ENCODE peak calls at places on chromosomes 4 and X, in seven cellular contexts. One of them, this sample, is unnamed.
A peak's percentile ranks its signal among the peaks of the same experiment; 100 is the strongest.

GRCh38 chr4:100836929-100837328 is 319.1 kb upstream of the EMCN start:
- DNase-seq in H1: no peak
- DNase-seq in SK-N-SH: no peak
- DNase-seq in K562: no peak
- DNase-seq in GM12891: no peak
- DNase-seq in GM12878: no peak
- DNase-seq in HepG2: no peak
- DNase-seq in this sample: no peak

GRCh38 chr4:151356510-151356909 is 31.1 kb upstream of the SH3D19 start:
- DNase-seq in H1: no peak
- DNase-seq in SK-N-SH: no peak
- DNase-seq in K562: no peak
- DNase-seq in GM12891: no peak
- DNase-seq in GM12878: no peak
- DNase-seq in HepG2: no peak
- DNase-seq in this sample: no peak

GRCh38 chr4:122874194-122874593 is 47.6 kb downstream of the FGF2 start:
- DNase-seq in H1: no peak
- DNase-seq in SK-N-SH: no peak
- DNase-seq in K562: no peak
- DNase-seq in GM12891: no peak
- DNase-seq in GM12878: no peak
- DNase-seq in HepG2: peak; percentile 5
- DNase-seq in this sample: no peak

GRCh38 chr4:85994576-85994975 is 365.3 kb downstream of the MAPK10 start:
- DNase-seq in H1: no peak
- DNase-seq in SK-N-SH: no peak
- DNase-seq in K562: no peak
- DNase-seq in GM12891: no peak
- DNase-seq in GM12878: no peak
- DNase-seq in HepG2: no peak
- DNase-seq in this sample: no peak

GRCh38 chrX:47158131-47158530 is 13.1 kb downstream of the RBM10 start:
- DNase-seq in H1: no peak
- DNase-seq in SK-N-SH: peak; percentile 32
- DNase-seq in K562: peak; percentile 15
- DNase-seq in GM12891: no peak
- DNase-seq in GM12878: no peak
- DNase-seq in HepG2: no peak
- DNase-seq in this sample: no peak

GRCh38 chrX:10199212-10199611 is 42.4 kb downstream of the CLCN4 start:
- DNase-seq in H1: no peak
- DNase-seq in SK-N-SH: no peak
- DNase-seq in K562: no peak
- DNase-seq in GM12891: no peak
- DNase-seq in GM12878: no peak
- DNase-seq in HepG2: no peak
- DNase-seq in this sample: no peak

GRCh38 chr4:6010789-6011188 is 7.4 kb downstream of the C4orf50 start:
- DNase-seq in H1: no peak
- DNase-seq in SK-N-SH: no peak
- DNase-seq in K562: no peak
- DNase-seq in GM12891: no peak
- DNase-seq in GM12878: no peak
- DNase-seq in HepG2: no peak
- DNase-seq in this sample: no peak

GRCh38 chr4:112704991-112705845 is 68.3 kb downstream of the LARP7 start:
- DNase-seq in H1: peak; percentile 19
- DNase-seq in SK-N-SH: peak; percentile 82
- DNase-seq in K562: no peak
- DNase-seq in GM12891: no peak
- DNase-seq in GM12878: no peak
- DNase-seq in HepG2: peak; percentile 8
- DNase-seq in this sample: no peak

GRCh38 chr4:159018062-159018629 is 84.7 kb upstream of the RAPGEF2 start:
- DNase-seq in H1: no peak
- DNase-seq in SK-N-SH: no peak
- DNase-seq in K562: peak; percentile 41
- DNase-seq in GM12891: peak; percentile 33
- DNase-seq in GM12878: peak; percentile 76
- DNase-seq in HepG2: no peak
- DNase-seq in this sample: peak; percentile 32

GRCh38 chr4:133493776-133494175 is 344.7 kb downstream of the PCDH10 start:
- DNase-seq in H1: no peak
- DNase-seq in SK-N-SH: no peak
- DNase-seq in K562: no peak
- DNase-seq in GM12891: no peak
- DNase-seq in GM12878: no peak
- DNase-seq in HepG2: no peak
- DNase-seq in this sample: no peak
- TF ChIP-seq TAF1 in H1: no peak
- TF ChIP-seq TAF1 in SK-N-SH: no peak
- TF ChIP-seq TAF1 in K562: no peak
- TF ChIP-seq TAF1 in GM12891: no peak
- TF ChIP-seq TAF1 in GM12878: no peak
- TF ChIP-seq TAF1 in HepG2: no peak
- TF ChIP-seq TAF1 in this sample: no peak

GRCh38 chr4:81049861-81050423 is 19.4 kb downstream of the BMP3 start:
- DNase-seq in H1: no peak
- DNase-seq in SK-N-SH: no peak
- DNase-seq in K562: no peak
- DNase-seq in GM12891: no peak
- DNase-seq in GM12878: no peak
- DNase-seq in HepG2: no peak
- DNase-seq in this sample: no peak
- TF ChIP-seq POLR2AphosphoS5 in H1: no peak
- TF ChIP-seq POLR2AphosphoS5 in SK-N-SH: no peak
- TF ChIP-seq POLR2AphosphoS5 in K562: no peak
- TF ChIP-seq POLR2AphosphoS5 in GM12891: no peak
- TF ChIP-seq POLR2AphosphoS5 in GM12878: no peak
- TF ChIP-seq POLR2AphosphoS5 in HepG2: no peak
- TF ChIP-seq POLR2AphosphoS5 in this sample: no peak

GRCh38 chr4:44772340-44772739 is 46.0 kb upstream of the GNPDA2 start:
- DNase-seq in H1: no peak
- DNase-seq in SK-N-SH: no peak
- DNase-seq in K562: no peak
- DNase-seq in GM12891: no peak
- DNase-seq in GM12878: no peak
- DNase-seq in HepG2: no peak
- DNase-seq in this sample: no peak
- TF ChIP-seq TAF1 in H1: no peak
- TF ChIP-seq TAF1 in SK-N-SH: no peak
- TF ChIP-seq TAF1 in K562: no peak
- TF ChIP-seq TAF1 in GM12891: no peak
- TF ChIP-seq TAF1 in GM12878: no peak
- TF ChIP-seq TAF1 in HepG2: no peak
- TF ChIP-seq TAF1 in this sample: no peak

GRCh38 chrX:110317820-110318663 is at the start of gene AMMECR1:
- DNase-seq in H1: no peak
- DNase-seq in SK-N-SH: peak; percentile 89
- DNase-seq in K562: peak; percentile 88
- DNase-seq in GM12891: peak; percentile 46
- DNase-seq in GM12878: no peak
- DNase-seq in HepG2: peak; percentile 44
- DNase-seq in this sample: peak; percentile 56
- TF ChIP-seq POLR2AphosphoS5 in H1: no peak
- TF ChIP-seq POLR2AphosphoS5 in SK-N-SH: peak; percentile 42
- TF ChIP-seq POLR2AphosphoS5 in K562: peak; percentile 65
- TF ChIP-seq POLR2AphosphoS5 in GM12891: peak; percentile 84
- TF ChIP-seq POLR2AphosphoS5 in GM12878: peak; percentile 60
- TF ChIP-seq POLR2AphosphoS5 in HepG2: peak; percentile 50
- TF ChIP-seq POLR2AphosphoS5 in this sample: peak; percentile 41

GRCh38 chr4:139694522-139694921 is 28.9 kb downstream of the MGST2 start:
- DNase-seq in H1: no peak
- DNase-seq in SK-N-SH: no peak
- DNase-seq in K562: no peak
- DNase-seq in GM12891: no peak
- DNase-seq in GM12878: no peak
- DNase-seq in HepG2: no peak
- DNase-seq in this sample: no peak

GRCh38 chr4:139696491-139696890 is 30.9 kb downstream of the MGST2 start:
- DNase-seq in H1: no peak
- DNase-seq in SK-N-SH: no peak
- DNase-seq in K562: no peak
- DNase-seq in GM12891: no peak
- DNase-seq in GM12878: no peak
- DNase-seq in HepG2: no peak
- DNase-seq in this sample: no peak

GRCh38 chr4:139689093-139689722 is 23.6 kb downstream of the MGST2 start:
- DNase-seq in H1: no peak
- DNase-seq in SK-N-SH: no peak
- DNase-seq in K562: no peak
- DNase-seq in GM12891: no peak
- DNase-seq in GM12878: no peak
- DNase-seq in HepG2: peak; percentile 96
- DNase-seq in this sample: no peak

GRCh38 chr4:139686988-139687387 is 21.4 kb downstream of the MGST2 start:
- DNase-seq in H1: no peak
- DNase-seq in SK-N-SH: no peak
- DNase-seq in K562: no peak
- DNase-seq in GM12891: no peak
- DNase-seq in GM12878: no peak
- DNase-seq in HepG2: no peak
- DNase-seq in this sample: no peak

GRCh38 chr4:139692300-139693012 is 26.8 kb downstream of the MGST2 start:
- DNase-seq in H1: no peak
- DNase-seq in SK-N-SH: peak; percentile 59
- DNase-seq in K562: no peak
- DNase-seq in GM12891: no peak
- DNase-seq in GM12878: no peak
- DNase-seq in HepG2: peak; percentile 94
- DNase-seq in this sample: no peak
- TF ChIP-seq TAF1 in H1: no peak
- TF ChIP-seq TAF1 in SK-N-SH: no peak
- TF ChIP-seq TAF1 in K562: no peak
- TF ChIP-seq TAF1 in GM12891: no peak
- TF ChIP-seq TAF1 in GM12878: no peak
- TF ChIP-seq TAF1 in HepG2: no peak
- TF ChIP-seq TAF1 in this sample: no peak

GRCh38 chr4:184099541-184099966 is 118.1 kb downstream of the ENPP6 start:
- DNase-seq in H1: no peak
- DNase-seq in SK-N-SH: peak; percentile 43
- DNase-seq in K562: no peak
- DNase-seq in GM12891: no peak
- DNase-seq in GM12878: no peak
- DNase-seq in HepG2: no peak
- DNase-seq in this sample: no peak

GRCh38 chr4:184099033-184099432 is 118.6 kb downstream of the ENPP6 start:
- DNase-seq in H1: no peak
- DNase-seq in SK-N-SH: no peak
- DNase-seq in K562: no peak
- DNase-seq in GM12891: no peak
- DNase-seq in GM12878: no peak
- DNase-seq in HepG2: no peak
- DNase-seq in this sample: no peak

GRCh38 chr4:184097815-184098214 is 119.9 kb downstream of the ENPP6 start:
- DNase-seq in H1: no peak
- DNase-seq in SK-N-SH: no peak
- DNase-seq in K562: no peak
- DNase-seq in GM12891: no peak
- DNase-seq in GM12878: no peak
- DNase-seq in HepG2: no peak
- DNase-seq in this sample: no peak

GRCh38 chr4:184096561-184097239 is 121.0 kb downstream of the ENPP6 start:
- DNase-seq in H1: no peak
- DNase-seq in SK-N-SH: no peak
- DNase-seq in K562: no peak
- DNase-seq in GM12891: no peak
- DNase-seq in GM12878: no peak
- DNase-seq in HepG2: no peak
- DNase-seq in this sample: no peak

DNA sequence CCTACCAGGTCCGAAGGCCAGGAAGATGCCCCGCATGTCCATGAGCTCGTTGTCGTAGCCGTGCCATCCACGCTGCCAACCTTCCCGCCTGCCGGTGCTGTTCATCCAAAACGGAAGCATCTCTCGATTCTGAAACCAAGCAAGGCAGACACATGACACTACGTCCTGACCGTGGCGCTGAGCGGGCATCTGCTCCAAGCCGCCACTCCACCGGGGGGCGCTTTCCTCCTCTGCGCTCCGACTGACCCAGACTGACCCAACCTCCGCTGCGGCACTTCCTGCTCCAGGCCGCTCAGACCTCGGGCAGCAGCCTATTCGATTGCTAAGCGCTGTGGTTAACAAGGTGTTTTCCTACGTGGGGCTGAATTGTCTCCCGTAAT is 120.4 kb downstream of the ENPP6 start:
- DNase-seq in H1: peak; percentile 56
- DNase-seq in SK-N-SH: no peak
- DNase-seq in K562: peak; percentile 29
- DNase-seq in GM12891: no peak
- DNase-seq in GM12878: no peak
- DNase-seq in HepG2: no peak
- DNase-seq in this sample: no peak
- TF ChIP-seq POLR2AphosphoS5 in H1: no peak
- TF ChIP-seq POLR2AphosphoS5 in SK-N-SH: no peak
- TF ChIP-seq POLR2AphosphoS5 in K562: no peak
- TF ChIP-seq POLR2AphosphoS5 in GM12891: no peak
- TF ChIP-seq POLR2AphosphoS5 in GM12878: no peak
- TF ChIP-seq POLR2AphosphoS5 in HepG2: no peak
- TF ChIP-seq POLR2AphosphoS5 in this sample: no peak

DNA sequence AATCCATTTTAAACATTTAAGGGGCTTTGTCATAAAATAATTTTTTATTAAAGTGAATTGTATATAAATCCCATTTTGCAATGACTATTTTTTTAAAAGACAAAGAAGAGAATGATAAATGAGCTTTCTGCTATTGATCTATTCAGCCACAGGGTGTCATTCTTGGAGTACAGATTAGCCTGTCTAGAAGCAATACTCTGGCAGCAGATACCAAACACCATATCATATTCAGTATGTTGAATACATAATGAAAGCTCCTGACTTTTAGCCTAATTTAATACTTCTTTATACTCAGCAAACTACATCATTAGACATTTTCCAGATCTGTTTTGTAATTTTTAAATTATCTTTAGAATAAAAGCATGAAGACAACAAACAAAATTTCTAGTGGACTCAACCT is 496.3 kb downstream of the PDGFC start:
- DNase-seq in H1: no peak
- DNase-seq in SK-N-SH: peak; percentile 21
- DNase-seq in K562: no peak
- DNase-seq in GM12891: no peak
- DNase-seq in GM12878: no peak
- DNase-seq in HepG2: peak; percentile 15
- DNase-seq in this sample: no peak
- TF ChIP-seq TAF1 in H1: no peak
- TF ChIP-seq TAF1 in SK-N-SH: no peak
- TF ChIP-seq TAF1 in K562: no peak
- TF ChIP-seq TAF1 in GM12891: no peak
- TF ChIP-seq TAF1 in GM12878: no peak
- TF ChIP-seq TAF1 in HepG2: no peak
- TF ChIP-seq TAF1 in this sample: no peak